ENCODE peak calls at places on chromosome 18, in nine cellular contexts. A, M, K, H, Q, P, X, U and C are unnamed samples.

GRCh38 chr18:75106746-75107145 is 102.2 kb downstream of the PTGR3 start:
- DNase-seq in A (no peak), M (no peak), K (no peak), H (no peak), Q (no peak), P (no peak), X (no peak), U (no peak), C (no peak)

GRCh38 chr18:34659579-34660517 is 50.2 kb upstream of the DTNA start:
- DNase-seq in A (peak; percentile 57), M (peak; percentile 88), K (peak; percentile 46), H (peak; percentile 84), Q (peak; percentile 81), P (peak; percentile 95), X (peak; percentile 98), U (peak; percentile 96), C (peak; percentile 74)

GRCh38 chr18:67731853-67732252 is 215.3 kb upstream of the DSEL start:
- DNase-seq in A (no peak), M (no peak), K (no peak), H (no peak), Q (peak; percentile 85), P (peak; percentile 66), X (peak; percentile 38), U (peak; percentile 0), C (no peak)

GRCh38 chr18:7618821-7619410 is 51.8 kb downstream of the PTPRM start:
- DNase-seq in A (peak; percentile 39), M (no peak), K (no peak), H (no peak), Q (no peak), P (peak; percentile 34), X (no peak), U (peak; percentile 50), C (no peak)

GRCh38 chr18:35525795-35526475 is 28.2 kb upstream of the INO80C start:
- DNase-seq in A (no peak), M (no peak), K (no peak), H (no peak), Q (no peak), P (no peak), X (no peak), U (no peak), C (no peak)

GRCh38 chr18:44589709-44590108 is 91.0 kb upstream of the SETBP1 start:
- DNase-seq in A (no peak), M (no peak), K (no peak), H (no peak), Q (peak; percentile 80), P (peak; percentile 92), X (peak; percentile 84), U (peak; percentile 87), C (no peak)

GRCh38 chr18:39453882-39454281 is 1888.3 kb upstream of the CELF4 start:
- DNase-seq in A (no peak), M (no peak), K (no peak), H (peak; percentile 30), Q (peak; percentile 46), P (peak; percentile 61), X (peak; percentile 88), U (peak; percentile 48), C (no peak)

GRCh38 chr18:24270937-24271380 is 126.7 kb downstream of the OSBPL1A start:
- DNase-seq in A (peak; percentile 32), M (no peak), K (no peak), H (no peak), Q (peak; percentile 63), P (peak; percentile 58), X (peak; percentile 49), U (peak; percentile 64), C (peak; percentile 2)

GRCh38 chr18:72601481-72601880 is 57.3 kb upstream of the CBLN2 start:
- DNase-seq in A (no peak), M (no peak), K (no peak), H (no peak), Q (no peak), P (no peak), X (no peak), U (no peak), C (no peak)

GRCh38 chr18:76460482-76460881 is 34.6 kb downstream of the ZNF516 start:
- DNase-seq in A (no peak), M (no peak), K (no peak), H (no peak), Q (no peak), P (no peak), X (peak; percentile 56), U (peak; percentile 54), C (no peak)
- H3K9ac ChIP-seq in A (no peak overlapping the region), M (no peak overlapping the region), K (peak overlapping the region; percentile 25), H (no peak overlapping the region), Q (no peak overlapping the region), P (peak overlapping the region; percentile 68), X (no peak overlapping the region), U (peak overlapping the region; percentile 77), C (no peak overlapping the region)

DNA sequence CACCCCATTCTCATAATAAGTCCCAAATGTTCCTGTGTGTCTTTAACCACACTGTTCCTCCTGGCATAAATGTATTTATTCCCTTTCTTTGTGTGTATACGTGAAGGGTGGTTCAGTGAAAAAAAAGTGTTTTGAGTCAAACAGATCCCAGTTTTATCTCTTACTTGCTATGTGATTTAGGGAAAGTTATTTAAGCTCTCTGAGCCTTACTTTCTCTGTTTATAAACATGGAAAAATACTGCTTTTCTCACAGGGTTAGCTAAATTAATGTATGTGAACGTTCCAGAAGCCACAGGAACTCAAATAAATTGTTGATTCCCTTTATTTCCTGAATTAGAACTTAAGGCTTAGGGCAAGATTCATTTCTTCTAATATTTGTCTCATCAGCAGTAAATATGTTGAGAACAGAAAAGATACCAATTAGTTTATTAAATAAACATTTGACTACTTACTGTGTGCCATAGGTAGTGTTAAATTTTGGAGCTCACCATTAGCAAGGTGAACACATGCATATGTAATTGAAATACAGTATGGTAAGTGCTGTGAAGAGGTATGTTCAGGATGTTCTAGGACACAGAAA is 33.2 kb downstream of the RALBP1 start:
- DNase-seq in A (no peak), M (no peak), K (no peak), H (no peak), Q (no peak), P (no peak), X (no peak), U (no peak), C (no peak)
- H3K9ac ChIP-seq in A (no peak overlapping the region), M (no peak overlapping the region), K (no peak overlapping the region), H (no peak overlapping the region), Q (no peak overlapping the region), P (no peak overlapping the region), X (no peak overlapping the region), U (no peak overlapping the region), C (no peak overlapping the region)

DNA sequence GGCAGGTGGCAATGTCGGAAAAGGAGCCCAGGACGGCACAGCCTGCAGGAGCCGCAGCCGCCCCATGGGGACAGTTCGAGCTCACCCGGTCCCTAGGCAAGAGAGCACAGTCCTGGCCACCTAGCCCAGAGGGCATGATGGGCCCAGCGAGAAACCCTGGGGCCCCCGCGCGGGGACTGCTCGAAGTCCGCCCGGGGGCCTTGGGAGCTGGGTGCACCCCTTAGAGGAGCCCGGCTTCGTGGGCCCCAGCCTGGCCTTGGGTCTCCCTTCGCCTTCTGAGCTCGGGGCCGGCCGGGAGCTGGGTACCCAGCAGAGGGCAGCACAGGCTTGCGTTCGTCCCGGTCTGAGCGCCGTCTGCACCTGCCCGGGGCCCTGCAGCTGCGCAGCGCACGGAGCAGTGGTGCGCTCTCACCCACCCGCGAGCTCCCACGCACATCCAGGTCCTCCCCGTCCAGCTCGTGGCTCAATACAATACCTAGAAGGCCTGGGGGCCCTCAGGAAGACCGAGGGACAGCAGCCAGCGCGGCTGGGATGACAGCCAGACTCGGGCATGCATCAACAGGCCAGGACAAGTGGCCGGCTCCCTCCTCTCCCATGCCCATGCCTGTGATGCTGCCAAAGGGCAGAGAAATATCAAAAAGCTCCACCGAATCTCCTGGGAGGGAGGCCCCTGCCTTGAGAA is 96.2 kb upstream of the ZNF532 start:
- DNase-seq in A (peak; percentile 66), M (peak; percentile 91), K (peak; percentile 94), H (peak; percentile 35), Q (peak; percentile 84), P (no peak), X (peak; percentile 45), U (peak; percentile 85), C (no peak)
- H3K9ac ChIP-seq in A (peak overlapping the region; percentile 88), M (no peak overlapping the region), K (no peak overlapping the region), H (peak overlapping the region; percentile 12), Q (no peak overlapping the region), P (no peak overlapping the region), X (no peak overlapping the region), U (no peak overlapping the region), C (peak overlapping the region; percentile 26)

DNA sequence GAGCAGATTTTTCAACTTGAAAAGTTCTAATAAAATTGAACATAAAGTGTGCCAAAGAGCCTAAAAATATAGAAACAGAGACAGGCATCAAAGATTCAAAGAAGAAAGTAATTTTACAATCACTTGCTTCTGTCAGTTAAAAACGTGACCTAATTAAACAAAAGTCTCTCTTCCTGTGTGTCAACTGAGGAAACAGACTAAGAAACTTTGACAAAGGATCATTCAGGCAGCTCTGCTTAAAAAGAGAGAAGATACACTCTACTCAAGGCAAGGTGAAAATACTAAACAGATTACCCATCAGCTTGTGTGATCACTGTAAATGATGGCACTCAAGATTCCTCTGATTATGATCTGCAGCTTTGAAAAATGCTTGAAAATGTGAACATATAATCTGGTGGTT is 47.8 kb downstream of the DYM start:
- DNase-seq in A (no peak), M (no peak), K (no peak), H (no peak), Q (no peak), P (no peak), X (no peak), U (no peak), C (no peak)
- H3K9ac ChIP-seq in A (no peak overlapping the region), M (no peak overlapping the region), K (no peak overlapping the region), H (no peak overlapping the region), Q (no peak overlapping the region), P (no peak overlapping the region), X (no peak overlapping the region), U (no peak overlapping the region), C (no peak overlapping the region)

GRCh38 chr18:76564117-76564516 is 69.1 kb upstream of the ZNF516 start:
- DNase-seq in A (no peak), M (no peak), K (no peak), H (no peak), Q (peak; percentile 91), P (peak; percentile 84), X (peak; percentile 67), U (peak; percentile 48), C (no peak)
- H3K9ac ChIP-seq in A (no peak overlapping the region), M (no peak overlapping the region), K (no peak overlapping the region), H (no peak overlapping the region), Q (peak overlapping the region; percentile 71), P (peak overlapping the region; percentile 46), X (no peak overlapping the region), U (no peak overlapping the region), C (no peak overlapping the region)

DNA sequence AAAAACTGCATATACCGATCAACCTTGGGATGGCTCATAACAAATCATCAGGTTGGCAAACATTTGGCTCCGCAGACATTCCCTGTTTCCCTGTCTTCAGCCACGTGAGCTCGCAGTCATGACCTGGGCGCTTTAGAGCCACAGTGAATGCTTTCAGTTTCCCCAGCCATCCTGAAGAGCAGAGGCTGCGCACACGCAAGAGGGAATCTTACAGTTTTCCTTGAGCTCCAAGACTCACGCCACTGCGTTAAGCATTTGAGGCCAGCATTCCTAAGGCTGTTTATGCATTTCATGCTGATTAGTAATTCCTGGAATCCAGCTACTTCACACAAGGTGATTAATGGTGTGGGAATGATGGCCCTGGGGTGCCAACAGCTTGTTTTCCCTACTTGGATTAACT is 95.1 kb downstream of the MTCL1 start:
- DNase-seq in A (no peak), M (no peak), K (no peak), H (no peak), Q (peak; percentile 78), P (peak; percentile 100), X (peak; percentile 97), U (peak; percentile 94), C (peak; percentile 44)
- H3K9ac ChIP-seq in A (no peak overlapping the region), M (no peak overlapping the region), K (peak overlapping the region; percentile 39), H (no peak overlapping the region), Q (no peak overlapping the region), P (peak overlapping the region; percentile 88), X (peak overlapping the region; percentile 48), U (peak overlapping the region; percentile 35), C (no peak overlapping the region)

GRCh38 chr18:50427896-50428295 is 53.0 kb downstream of the SKA1 start:
- DNase-seq in A (no peak), M (no peak), K (no peak), H (no peak), Q (no peak), P (no peak), X (no peak), U (no peak), C (no peak)
- H3K9ac ChIP-seq in A (no peak overlapping the region), M (no peak overlapping the region), K (no peak overlapping the region), H (no peak overlapping the region), Q (no peak overlapping the region), P (no peak overlapping the region), X (peak overlapping the region; percentile 7), U (no peak overlapping the region), C (no peak overlapping the region)